ENCODE peak calls at places on chromosome 5, in nine cellular contexts. V, B, D, O, U, J, X, N and T are unnamed samples.

GRCh38 chr5:178765753-178766300 is 35.4 kb upstream of the ZNF354A start:
- DNase-seq in V (no peak), B (no peak), D (no peak), O (no peak), U (no peak), J (no peak), X (no peak), N (no peak), T (no peak)

GRCh38 chr5:162911873-162912272 is 525.5 kb upstream of the CCNG1 start:
- DNase-seq in V (no peak), B (no peak), D (no peak), O (no peak), U (no peak), J (no peak), X (no peak), N (no peak), T (no peak)

GRCh38 chr5:124860271-124860670 is 113.8 kb upstream of the ZNF608 start:
- DNase-seq in V (peak; percentile 58), B (no peak), D (no peak), O (no peak), U (no peak), J (no peak), X (no peak), N (no peak), T (no peak)

GRCh38 chr5:59361454-59361853 is 532.1 kb downstream of the PDE4D start:
- DNase-seq in V (no peak), B (no peak), D (no peak), O (no peak), U (no peak), J (no peak), X (no peak), N (no peak), T (no peak)

GRCh38 chr5:181197326-181197951 is 7.6 kb downstream of the TRIM7 start:
- DNase-seq in V (no peak), B (no peak), D (no peak), O (no peak), U (no peak), J (no peak), X (no peak), N (no peak), T (no peak)

GRCh38 chr5:125487231-125487630 is 740.8 kb upstream of the ZNF608 start:
- DNase-seq in V (peak; percentile 5), B (no peak), D (no peak), O (no peak), U (no peak), J (no peak), X (no peak), N (no peak), T (no peak)

GRCh38 chr5:88818296-88818695 is 64.7 kb downstream of the MEF2C start:
- DNase-seq in V (no peak), B (no peak), D (no peak), O (no peak), U (no peak), J (no peak), X (no peak), N (no peak), T (no peak)

GRCh38 chr5:96565843-96566242 is 96.3 kb upstream of the CAST start:
- DNase-seq in V (peak; percentile 97), B (no peak), D (no peak), O (no peak), U (peak; percentile 91), J (no peak), X (no peak), N (no peak), T (no peak)

GRCh38 chr5:159912033-159912800 is 4.1 kb upstream of the ADRA1B start:
- DNase-seq in V (peak; percentile 81), B (no peak), D (no peak), O (no peak), U (peak; percentile 78), J (no peak), X (no peak), N (no peak), T (no peak)

GRCh38 chr5:31153523-31153922 is 40.0 kb upstream of the CDH6 start:
- DNase-seq in V (peak; percentile 20), B (no peak), D (no peak), O (no peak), U (peak; percentile 27), J (no peak), X (peak; percentile 62), N (no peak), T (no peak)

GRCh38 chr5:125559296-125559695 is 812.9 kb upstream of the ZNF608 start:
- DNase-seq in V (peak; percentile 73), B (no peak), D (no peak), O (no peak), U (peak; percentile 96), J (no peak), X (no peak), N (no peak), T (no peak)

GRCh38 chr5:57448751-57449150 is 33.9 kb downstream of the ACTBL2 start:
- DNase-seq in V (no peak), B (no peak), D (no peak), O (no peak), U (no peak), J (no peak), X (no peak), N (no peak), T (no peak)

GRCh38 chr5:55234171-55234700 is 828 bp upstream of the CCNO start:
- DNase-seq in V (peak; percentile 62), B (no peak), D (no peak), O (no peak), U (peak; percentile 6), J (no peak), X (peak; percentile 64), N (peak; percentile 37), T (no peak)

GRCh38 chr5:69007086-69007672 is 86.6 kb upstream of the SLC30A5 start:
- DNase-seq in V (peak; percentile 36), B (no peak), D (no peak), O (no peak), U (no peak), J (no peak), X (no peak), N (no peak), T (no peak)
- H3K4me3 ChIP-seq in V (no peak overlapping the region), B (no peak overlapping the region), D (no peak overlapping the region), O (no peak overlapping the region), U (no peak overlapping the region), J (no peak overlapping the region), X (no peak overlapping the region), N (no peak overlapping the region), T (no peak overlapping the region)

DNA sequence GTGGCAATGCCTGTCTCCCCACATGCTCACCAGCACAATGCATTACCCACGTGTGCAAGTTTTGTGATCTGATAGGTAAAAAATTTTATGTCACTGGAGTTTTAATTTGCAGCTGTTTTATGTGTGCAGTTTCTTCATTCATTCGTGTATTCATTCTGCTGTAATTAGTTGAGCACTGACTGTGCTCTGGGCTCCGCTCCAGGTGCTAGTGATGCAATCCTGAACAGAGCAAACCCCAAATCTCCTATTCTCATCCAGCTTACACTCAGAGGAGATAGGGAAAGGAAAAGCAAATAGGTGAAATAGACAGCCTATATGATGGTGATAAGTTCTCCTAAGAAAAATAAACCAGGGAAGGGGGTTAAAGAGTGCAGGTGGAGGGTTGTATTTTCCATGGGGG is 148.4 kb downstream of the TENT4A start:
- DNase-seq in V (peak; percentile 23), B (no peak), D (no peak), O (no peak), U (no peak), J (no peak), X (no peak), N (no peak), T (no peak)
- H3K36me3 ChIP-seq in V (no peaks in the 10 kb centered on the region), B (no peaks in the 10 kb centered on the region), D (no peaks in the 10 kb centered on the region), O (no peaks in the 10 kb centered on the region), U (no peaks in the 10 kb centered on the region), J (no peaks in the 10 kb centered on the region), X (no peaks in the 10 kb centered on the region), N (no peaks in the 10 kb centered on the region), T (no peaks in the 10 kb centered on the region)

DNA sequence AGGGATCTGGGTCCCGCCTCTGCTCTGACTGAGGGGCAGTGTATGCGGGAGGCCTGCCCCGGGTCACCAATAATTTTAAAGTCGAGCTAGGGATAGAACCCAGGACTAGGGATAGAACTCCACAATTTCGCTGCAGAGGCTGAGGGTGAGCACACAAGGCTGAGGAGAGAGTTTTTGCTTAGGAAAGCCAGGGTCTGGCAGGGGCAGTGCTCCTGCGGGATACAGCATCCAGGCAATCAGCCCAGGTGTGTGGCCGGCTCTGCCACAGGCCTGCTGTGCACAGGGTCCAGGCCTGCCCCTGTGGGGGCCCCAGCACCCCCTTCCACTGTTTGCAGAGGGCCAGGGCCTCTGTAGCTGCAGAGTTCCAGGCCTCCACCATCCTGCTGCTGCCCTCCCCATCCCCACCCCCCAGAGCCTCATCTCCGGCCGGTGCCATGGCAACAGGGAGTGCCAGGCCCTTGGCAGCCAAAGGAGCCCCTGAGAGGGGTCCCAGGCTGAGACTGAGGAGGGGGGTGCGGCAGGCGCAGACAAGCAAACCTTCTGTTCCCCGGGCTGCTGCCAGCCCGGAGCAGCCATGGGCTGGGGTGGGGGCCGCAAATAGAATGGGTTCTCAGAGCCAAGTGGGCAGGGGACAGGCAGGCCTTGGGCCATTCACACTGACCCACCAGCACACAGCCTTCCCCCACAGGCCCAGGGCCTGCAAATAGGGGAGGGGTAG is 8.6 kb downstream of the PDGFRB start:
- DNase-seq in V (no peak), B (no peak), D (no peak), O (no peak), U (no peak), J (no peak), X (no peak), N (no peak), T (no peak)
- H3K4me3 ChIP-seq in V (no peak overlapping the region), B (peak overlapping the region; percentile 73), D (no peak overlapping the region), O (peak overlapping the region; percentile 1), U (no peak overlapping the region), J (no peak overlapping the region), X (no peak overlapping the region), N (no peak overlapping the region), T (no peak overlapping the region)

GRCh38 chr5:175464414-175465233 is 13.7 kb upstream of the SFXN1 start:
- DNase-seq in V (peak; percentile 59), B (no peak), D (peak; percentile 67), O (no peak), U (peak; percentile 25), J (peak; percentile 54), X (peak; percentile 79), N (peak; percentile 51), T (no peak)

GRCh38 chr5:175457466-175457865 is 13.5 kb upstream of the DRD1 start:
- DNase-seq in V (no peak), B (no peak), D (no peak), O (no peak), U (no peak), J (no peak), X (no peak), N (no peak), T (no peak)

GRCh38 chr5:175460126-175460525 is 16.1 kb upstream of the DRD1 start:
- DNase-seq in V (peak; percentile 50), B (no peak), D (no peak), O (no peak), U (no peak), J (no peak), X (no peak), N (no peak), T (no peak)

GRCh38 chr5:175461370-175461769 is 17.0 kb upstream of the SFXN1 start:
- DNase-seq in V (no peak), B (no peak), D (no peak), O (no peak), U (no peak), J (no peak), X (no peak), N (no peak), T (no peak)

DNA sequence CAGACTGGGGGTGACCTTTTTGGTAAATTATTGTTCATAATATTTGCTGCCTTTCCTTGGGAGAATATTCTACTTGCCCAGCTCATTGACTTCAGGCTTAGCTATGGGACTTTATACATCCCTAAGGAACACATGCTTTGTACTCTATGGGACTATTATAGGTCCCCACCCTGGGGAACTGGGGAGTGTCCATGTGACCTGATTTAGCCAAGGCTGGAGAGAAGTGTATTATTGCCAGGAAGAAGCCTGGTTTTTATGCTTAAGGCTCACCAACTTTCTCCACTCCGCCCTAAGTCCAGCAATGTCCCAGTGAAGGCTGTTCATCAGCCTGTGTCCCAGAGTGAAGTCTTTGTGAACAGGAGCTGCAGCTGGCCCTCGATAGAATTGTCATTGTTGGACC is 16.6 kb upstream of the DRD1 start:
- DNase-seq in V (no peak), B (no peak), D (no peak), O (no peak), U (no peak), J (no peak), X (no peak), N (no peak), T (no peak)
- H3K36me3 ChIP-seq in V (no peaks in the 10 kb centered on the region), B (no peaks in the 10 kb centered on the region), D (no peaks in the 10 kb centered on the region), O (no peaks in the 10 kb centered on the region), U (no peaks in the 10 kb centered on the region), J (no peaks in the 10 kb centered on the region), X (no peaks in the 10 kb centered on the region), N (no peaks in the 10 kb centered on the region), T (no peaks in the 10 kb centered on the region)